ENCODE peak calls at places on chromosome 1, in seven cellular contexts. One of them, this sample, is unnamed. For H3K27me3, the result is how much of the 10 kb centered on the place peaks cover.

GRCh38 chr1:101178341-101178687 is 58.5 kb upstream of the S1PR1 start:
- DNase-seq in right atrium auricular region: no peak
- DNase-seq in CD4-positive, CD25-positive, alpha-beta regulatory T cell: no peak
- DNase-seq in mammary epithelial cell: no peak
- DNase-seq in brain microvascular endothelial cell: no peak
- DNase-seq in cardiac muscle cell: no peak
- DNase-seq in upper lobe of right lung: no peak
- DNase-seq in this sample: no peak

GRCh38 chr1:17082761-17083160 is 28.9 kb upstream of the SDHB start:
- DNase-seq in brain microvascular endothelial cell: no peak
- DNase-seq in upper lobe of right lung: no peak
- DNase-seq in mammary epithelial cell: no peak
- DNase-seq in cardiac muscle cell: no peak
- DNase-seq in CD4-positive, CD25-positive, alpha-beta regulatory T cell: no peak
- DNase-seq in right atrium auricular region: no peak
- DNase-seq in this sample: no peak

GRCh38 chr1:28591708-28592313 is at the start of gene RAB42:
- DNase-seq in CD4-positive, CD25-positive, alpha-beta regulatory T cell: no peak
- DNase-seq in upper lobe of right lung: peak
- DNase-seq in cardiac muscle cell: peak
- DNase-seq in mammary epithelial cell: no peak
- DNase-seq in brain microvascular endothelial cell: no peak
- DNase-seq in right atrium auricular region: no peak
- DNase-seq in this sample: no peak

GRCh38 chr1:9225411-9225785 is 9.2 kb upstream of the H6PD start:
- DNase-seq in CD4-positive, CD25-positive, alpha-beta regulatory T cell: no peak
- DNase-seq in upper lobe of right lung: no peak
- DNase-seq in right atrium auricular region: no peak
- DNase-seq in brain microvascular endothelial cell: no peak
- DNase-seq in cardiac muscle cell: no peak
- DNase-seq in mammary epithelial cell: no peak
- DNase-seq in this sample: no peak

GRCh38 chr1:164064501-164064900 is 494.5 kb upstream of the PBX1 start:
- DNase-seq in upper lobe of right lung: no peak
- DNase-seq in CD4-positive, CD25-positive, alpha-beta regulatory T cell: no peak
- DNase-seq in right atrium auricular region: no peak
- DNase-seq in cardiac muscle cell: peak
- DNase-seq in mammary epithelial cell: no peak
- DNase-seq in brain microvascular endothelial cell: no peak
- DNase-seq in this sample: no peak

GRCh38 chr1:158334601-158335292 is 3.4 kb upstream of the CD1B start:
- DNase-seq in right atrium auricular region: no peak
- DNase-seq in mammary epithelial cell: no peak
- DNase-seq in brain microvascular endothelial cell: no peak
- DNase-seq in CD4-positive, CD25-positive, alpha-beta regulatory T cell: no peak
- DNase-seq in upper lobe of right lung: no peak
- DNase-seq in cardiac muscle cell: no peak
- DNase-seq in this sample: no peak

GRCh38 chr1:20102875-20103274 is 16.5 kb downstream of the PLA2G2D start:
- DNase-seq in mammary epithelial cell: peak
- DNase-seq in brain microvascular endothelial cell: no peak
- DNase-seq in upper lobe of right lung: no peak
- DNase-seq in cardiac muscle cell: peak
- DNase-seq in CD4-positive, CD25-positive, alpha-beta regulatory T cell: no peak
- DNase-seq in right atrium auricular region: no peak
- DNase-seq in this sample: no peak

GRCh38 chr1:216119600-216119999 is 303.6 kb downstream of the USH2A start:
- DNase-seq in cardiac muscle cell: peak
- DNase-seq in brain microvascular endothelial cell: peak
- DNase-seq in CD4-positive, CD25-positive, alpha-beta regulatory T cell: no peak
- DNase-seq in upper lobe of right lung: no peak
- DNase-seq in right atrium auricular region: no peak
- DNase-seq in mammary epithelial cell: peak
- DNase-seq in this sample: no peak

GRCh38 chr1:23667411-23667810 is 24.2 kb upstream of the RPL11 start:
- DNase-seq in brain microvascular endothelial cell: no peak
- DNase-seq in right atrium auricular region: no peak
- DNase-seq in upper lobe of right lung: no peak
- DNase-seq in cardiac muscle cell: no peak
- DNase-seq in mammary epithelial cell: no peak
- DNase-seq in CD4-positive, CD25-positive, alpha-beta regulatory T cell: no peak
- DNase-seq in this sample: no peak

GRCh38 chr1:91795601-91796389 is 90.2 kb downstream of the TGFBR3 start:
- DNase-seq in CD4-positive, CD25-positive, alpha-beta regulatory T cell: no peak
- DNase-seq in cardiac muscle cell: peak
- DNase-seq in upper lobe of right lung: no peak
- DNase-seq in brain microvascular endothelial cell: peak
- DNase-seq in mammary epithelial cell: peak
- DNase-seq in right atrium auricular region: no peak
- DNase-seq in this sample: no peak

GRCh38 chr1:54328117-54328636 is 78.0 kb downstream of the SSBP3 start:
- DNase-seq in brain microvascular endothelial cell: peak
- DNase-seq in CD4-positive, CD25-positive, alpha-beta regulatory T cell: no peak
- DNase-seq in upper lobe of right lung: no peak
- DNase-seq in mammary epithelial cell: no peak
- DNase-seq in right atrium auricular region: no peak
- DNase-seq in cardiac muscle cell: no peak
- DNase-seq in this sample: no peak
- H3K4me3 ChIP-seq in brain microvascular endothelial cell: no peak
- H3K4me3 ChIP-seq in CD4-positive, CD25-positive, alpha-beta regulatory T cell: no peak
- H3K4me3 ChIP-seq in upper lobe of right lung: no peak
- H3K4me3 ChIP-seq in mammary epithelial cell: no peak
- H3K4me3 ChIP-seq in right atrium auricular region: no peak
- H3K4me3 ChIP-seq in cardiac muscle cell: no peak
- H3K4me3 ChIP-seq in this sample: no peak

GRCh38 chr1:161733526-161733925 is 12.2 kb downstream of the FCRLB start:
- DNase-seq in mammary epithelial cell: peak
- DNase-seq in upper lobe of right lung: no peak
- DNase-seq in brain microvascular endothelial cell: peak
- DNase-seq in cardiac muscle cell: peak
- DNase-seq in CD4-positive, CD25-positive, alpha-beta regulatory T cell: no peak
- DNase-seq in right atrium auricular region: no peak
- DNase-seq in this sample: no peak
- H3K27me3 ChIP-seq in mammary epithelial cell: under half
- H3K27me3 ChIP-seq in upper lobe of right lung: under half
- H3K27me3 ChIP-seq in brain microvascular endothelial cell: under half
- H3K27me3 ChIP-seq in cardiac muscle cell: under half
- H3K27me3 ChIP-seq in CD4-positive, CD25-positive, alpha-beta regulatory T cell: under half
- H3K27me3 ChIP-seq in right atrium auricular region: under half
- H3K27me3 ChIP-seq in this sample: under half

GRCh38 chr1:224744521-224744920 is 128.4 kb downstream of the CNIH3 start:
- DNase-seq in cardiac muscle cell: no peak
- DNase-seq in mammary epithelial cell: no peak
- DNase-seq in right atrium auricular region: no peak
- DNase-seq in upper lobe of right lung: no peak
- DNase-seq in brain microvascular endothelial cell: no peak
- DNase-seq in CD4-positive, CD25-positive, alpha-beta regulatory T cell: no peak
- DNase-seq in this sample: no peak

GRCh38 chr1:224736619-224737352 is 120.7 kb downstream of the CNIH3 start:
- DNase-seq in brain microvascular endothelial cell: peak
- DNase-seq in cardiac muscle cell: peak
- DNase-seq in mammary epithelial cell: peak
- DNase-seq in right atrium auricular region: peak
- DNase-seq in CD4-positive, CD25-positive, alpha-beta regulatory T cell: no peak
- DNase-seq in upper lobe of right lung: no peak
- DNase-seq in this sample: no peak

GRCh38 chr1:224739303-224739996 is 123.3 kb downstream of the CNIH3 start:
- DNase-seq in CD4-positive, CD25-positive, alpha-beta regulatory T cell: no peak
- DNase-seq in right atrium auricular region: no peak
- DNase-seq in brain microvascular endothelial cell: no peak
- DNase-seq in mammary epithelial cell: no peak
- DNase-seq in upper lobe of right lung: no peak
- DNase-seq in cardiac muscle cell: no peak
- DNase-seq in this sample: no peak

GRCh38 chr1:224737353-224737727 is 121.2 kb downstream of the CNIH3 start:
- DNase-seq in right atrium auricular region: no peak
- DNase-seq in CD4-positive, CD25-positive, alpha-beta regulatory T cell: no peak
- DNase-seq in upper lobe of right lung: no peak
- DNase-seq in brain microvascular endothelial cell: no peak
- DNase-seq in cardiac muscle cell: no peak
- DNase-seq in mammary epithelial cell: no peak
- DNase-seq in this sample: no peak

DNA sequence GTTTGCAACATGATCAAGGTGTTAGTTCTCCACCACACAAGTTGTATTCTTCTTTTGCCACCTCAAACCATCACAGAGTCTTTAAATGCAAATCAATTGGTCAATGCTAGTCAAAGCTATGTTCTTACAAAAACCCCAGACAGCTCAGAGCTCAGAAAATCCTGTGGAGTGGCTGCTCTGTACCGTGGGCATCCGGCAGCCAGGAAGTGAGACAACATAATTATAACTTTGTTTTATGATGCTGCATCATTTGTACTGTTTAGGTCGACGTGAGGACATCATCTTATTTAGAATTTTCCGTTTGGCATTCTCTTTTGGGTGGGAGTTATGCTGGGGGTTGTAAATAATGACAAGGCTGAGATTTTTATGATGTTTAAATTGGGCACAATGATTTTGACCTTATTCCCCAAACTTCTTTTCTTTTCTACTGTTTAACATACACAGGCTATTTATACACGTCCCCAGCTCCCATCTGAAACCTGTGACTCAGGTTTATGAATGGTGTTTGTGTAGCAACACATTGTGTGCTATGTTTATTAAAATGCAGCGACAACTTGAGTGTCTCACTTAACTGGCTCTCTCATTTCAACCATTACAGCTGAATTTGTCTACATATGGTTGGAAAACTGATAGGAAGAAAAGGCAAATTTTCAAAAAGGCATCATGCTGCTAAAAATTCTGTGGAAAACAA is 124.0 kb downstream of the CNIH3 start:
- DNase-seq in mammary epithelial cell: no peak
- DNase-seq in cardiac muscle cell: no peak
- DNase-seq in brain microvascular endothelial cell: no peak
- DNase-seq in CD4-positive, CD25-positive, alpha-beta regulatory T cell: no peak
- DNase-seq in upper lobe of right lung: no peak
- DNase-seq in right atrium auricular region: no peak
- DNase-seq in this sample: no peak
- H3K4me3 ChIP-seq in mammary epithelial cell: no peak
- H3K4me3 ChIP-seq in cardiac muscle cell: no peak
- H3K4me3 ChIP-seq in brain microvascular endothelial cell: no peak
- H3K4me3 ChIP-seq in CD4-positive, CD25-positive, alpha-beta regulatory T cell: no peak
- H3K4me3 ChIP-seq in upper lobe of right lung: no peak
- H3K4me3 ChIP-seq in right atrium auricular region: no peak
- H3K4me3 ChIP-seq in this sample: no peak

GRCh38 chr1:206944703-206945102 is 1.6 kb downstream of the PIGR start:
- DNase-seq in mammary epithelial cell: no peak
- DNase-seq in CD4-positive, CD25-positive, alpha-beta regulatory T cell: no peak
- DNase-seq in cardiac muscle cell: no peak
- DNase-seq in right atrium auricular region: no peak
- DNase-seq in upper lobe of right lung: no peak
- DNase-seq in brain microvascular endothelial cell: no peak
- DNase-seq in this sample: no peak
- H3K27me3 ChIP-seq in mammary epithelial cell: under half
- H3K27me3 ChIP-seq in CD4-positive, CD25-positive, alpha-beta regulatory T cell: under half
- H3K27me3 ChIP-seq in cardiac muscle cell: under half
- H3K27me3 ChIP-seq in right atrium auricular region: under half
- H3K27me3 ChIP-seq in upper lobe of right lung: under half
- H3K27me3 ChIP-seq in brain microvascular endothelial cell: under half
- H3K27me3 ChIP-seq in this sample: under half

DNA sequence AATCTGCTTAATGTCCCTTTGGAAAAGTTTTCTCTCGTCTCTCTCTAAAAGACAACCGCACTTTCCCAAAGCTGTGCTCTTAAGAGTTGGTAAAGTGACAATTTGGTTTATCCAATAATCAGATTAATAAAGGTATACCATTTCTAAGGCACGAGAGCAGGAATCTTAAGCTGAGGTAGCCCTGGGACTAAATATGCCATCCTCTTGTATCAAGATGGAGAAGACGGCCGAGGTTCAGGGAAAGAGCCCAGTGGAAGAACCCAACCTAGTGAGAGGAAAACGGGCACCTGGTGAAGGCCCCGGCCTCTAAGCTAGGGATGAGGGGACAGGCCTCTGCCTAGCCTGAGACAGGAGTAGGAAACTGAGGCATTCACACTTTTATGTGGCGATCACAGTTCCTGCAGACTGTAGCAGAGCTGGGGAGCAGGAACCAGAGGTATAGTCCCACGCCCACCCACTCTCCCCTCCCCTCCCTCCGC is 334 bp upstream of the SARS1 start:
- DNase-seq in upper lobe of right lung: no peak
- DNase-seq in brain microvascular endothelial cell: no peak
- DNase-seq in CD4-positive, CD25-positive, alpha-beta regulatory T cell: no peak
- DNase-seq in cardiac muscle cell: no peak
- DNase-seq in right atrium auricular region: no peak
- DNase-seq in mammary epithelial cell: no peak
- DNase-seq in this sample: no peak
- H3K4me3 ChIP-seq in upper lobe of right lung: peak
- H3K4me3 ChIP-seq in brain microvascular endothelial cell: peak
- H3K4me3 ChIP-seq in CD4-positive, CD25-positive, alpha-beta regulatory T cell: peak
- H3K4me3 ChIP-seq in cardiac muscle cell: peak
- H3K4me3 ChIP-seq in right atrium auricular region: peak
- H3K4me3 ChIP-seq in mammary epithelial cell: peak
- H3K4me3 ChIP-seq in this sample: peak

DNA sequence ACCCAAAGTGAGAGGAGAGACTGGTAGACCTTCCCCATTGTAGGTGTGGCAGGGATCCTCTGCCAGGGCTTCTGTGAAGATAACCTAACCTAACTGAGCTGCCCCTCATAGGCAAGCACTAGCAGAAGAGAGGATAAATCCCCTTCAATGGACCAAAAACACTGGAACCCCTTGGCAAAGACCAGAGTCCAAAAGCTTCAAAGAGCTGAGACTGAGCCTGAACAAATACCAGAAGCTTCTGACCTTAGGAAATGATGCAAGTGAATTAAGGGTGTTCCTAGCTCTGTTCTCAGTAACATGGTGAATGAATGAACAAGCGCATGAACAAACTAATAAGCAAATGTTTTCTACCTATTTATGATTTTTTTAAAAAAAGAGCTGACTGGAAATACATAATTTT is 123.2 kb downstream of the RRAGC start:
- DNase-seq in brain microvascular endothelial cell: no peak
- DNase-seq in CD4-positive, CD25-positive, alpha-beta regulatory T cell: no peak
- DNase-seq in right atrium auricular region: no peak
- DNase-seq in mammary epithelial cell: no peak
- DNase-seq in cardiac muscle cell: no peak
- DNase-seq in upper lobe of right lung: no peak
- DNase-seq in this sample: no peak
- H3K27me3 ChIP-seq in brain microvascular endothelial cell: under half
- H3K27me3 ChIP-seq in CD4-positive, CD25-positive, alpha-beta regulatory T cell: under half
- H3K27me3 ChIP-seq in right atrium auricular region: under half
- H3K27me3 ChIP-seq in mammary epithelial cell: under half
- H3K27me3 ChIP-seq in cardiac muscle cell: under half
- H3K27me3 ChIP-seq in upper lobe of right lung: under half
- H3K27me3 ChIP-seq in this sample: under half

GRCh38 chr1:14392161-14392886 is 206.2 kb upstream of the KAZN start:
- DNase-seq in cardiac muscle cell: no peak
- DNase-seq in CD4-positive, CD25-positive, alpha-beta regulatory T cell: no peak
- DNase-seq in right atrium auricular region: no peak
- DNase-seq in brain microvascular endothelial cell: no peak
- DNase-seq in upper lobe of right lung: no peak
- DNase-seq in mammary epithelial cell: no peak
- DNase-seq in this sample: no peak
- H3K4me3 ChIP-seq in cardiac muscle cell: no peak
- H3K4me3 ChIP-seq in CD4-positive, CD25-positive, alpha-beta regulatory T cell: no peak
- H3K4me3 ChIP-seq in right atrium auricular region: no peak
- H3K4me3 ChIP-seq in brain microvascular endothelial cell: no peak
- H3K4me3 ChIP-seq in upper lobe of right lung: no peak
- H3K4me3 ChIP-seq in mammary epithelial cell: no peak
- H3K4me3 ChIP-seq in this sample: no peak

GRCh38 chr1:117981455-117982192 is 52.1 kb downstream of the WDR3 start:
- DNase-seq in mammary epithelial cell: no peak
- DNase-seq in right atrium auricular region: no peak
- DNase-seq in upper lobe of right lung: no peak
- DNase-seq in cardiac muscle cell: no peak
- DNase-seq in brain microvascular endothelial cell: no peak
- DNase-seq in CD4-positive, CD25-positive, alpha-beta regulatory T cell: no peak
- DNase-seq in this sample: no peak

GRCh38 chr1:117985973-117986372 is 56.4 kb downstream of the WDR3 start:
- DNase-seq in brain microvascular endothelial cell: no peak
- DNase-seq in right atrium auricular region: no peak
- DNase-seq in mammary epithelial cell: no peak
- DNase-seq in cardiac muscle cell: no peak
- DNase-seq in upper lobe of right lung: no peak
- DNase-seq in CD4-positive, CD25-positive, alpha-beta regulatory T cell: no peak
- DNase-seq in this sample: no peak

GRCh38 chr1:117985239-117985638 is 55.7 kb downstream of the WDR3 start:
- DNase-seq in right atrium auricular region: no peak
- DNase-seq in upper lobe of right lung: no peak
- DNase-seq in brain microvascular endothelial cell: no peak
- DNase-seq in CD4-positive, CD25-positive, alpha-beta regulatory T cell: no peak
- DNase-seq in mammary epithelial cell: no peak
- DNase-seq in cardiac muscle cell: no peak
- DNase-seq in this sample: no peak
- H3K27me3 ChIP-seq in right atrium auricular region: under half
- H3K27me3 ChIP-seq in upper lobe of right lung: under half
- H3K27me3 ChIP-seq in brain microvascular endothelial cell: under half
- H3K27me3 ChIP-seq in CD4-positive, CD25-positive, alpha-beta regulatory T cell: under half
- H3K27me3 ChIP-seq in mammary epithelial cell: under half
- H3K27me3 ChIP-seq in cardiac muscle cell: under half
- H3K27me3 ChIP-seq in this sample: under half